ENCODE peak calls at places on chromosomes 1 and 21, in six cellular contexts. X is IMR-90; P is stimulated activated CD4-positive, alpha-beta T cell treated with anti-CD3 and anti-CD28 coated beads, Interleukin-1b, Interleukin-23, amount 100 ng/mL, for 24 hours; D is T-cell; U is NCI-H1417; G is HEK293T. H is an unnamed sample.

GRCh38 chr1:151061012-151061401 is 810 bp downstream of the MLLT11 start:
- DNase-seq in X (peak), P (no peak), D (no peak), U (peak), G (no peak), H (no peak)

GRCh38 chr1:118989878-118990378 is 1.8 kb upstream of the TBX15 start:
- DNase-seq in X (no peak), P (no peak), D (no peak), U (no peak), G (no peak), H (no peak)

GRCh38 chr1:169129109-169129789 is 22.8 kb downstream of the ATP1B1 start:
- DNase-seq in X (no peak), P (no peak), D (no peak), U (no peak), G (no peak), H (peak)

GRCh38 chr21:45541221-45542039 is 810 bp downstream of the SLC19A1 start:
- DNase-seq in X (peak), P (peak), D (peak), U (peak), G (peak), H (peak)

GRCh38 chr1:245195398-245195797 is 40.6 kb downstream of the KIF26B start:
- DNase-seq in X (no peak), P (no peak), D (no peak), U (no peak), G (no peak), H (no peak)

GRCh38 chr1:13651279-13651678 is 48.7 kb upstream of the PRDM2 start:
- DNase-seq in X (no peak), P (no peak), D (no peak), U (no peak), G (no peak), H (no peak)

GRCh38 chr21:45549670-45550463 is 7.6 kb upstream of the SLC19A1 start:
- DNase-seq in X (no peak), P (no peak), D (no peak), U (no peak), G (no peak), H (no peak)

GRCh38 chr1:22121421-22121911 is 21.4 kb downstream of the WNT4 start:
- DNase-seq in X (no peak), P (no peak), D (no peak), U (peak), G (no peak), H (no peak)

GRCh38 chr1:153572569-153573015 is 6.9 kb upstream of the S100A2 start:
- DNase-seq in X (peak), P (peak), D (peak), U (peak), G (no peak), H (peak)

GRCh38 chr1:182889997-182890396 is 50.9 kb downstream of the DHX9 start:
- DNase-seq in X (no peak), P (no peak), D (peak), U (peak), G (no peak), H (peak)

GRCh38 chr1:220013497-220013896 is 32.8 kb downstream of the EPRS1 start:
- DNase-seq in X (peak), P (no peak), D (no peak), U (no peak), G (no peak), H (peak)